ENCODE peak calls at places on chromosome 1, in nine cellular contexts. One of them, this sample, is unnamed.

GRCh38 chr1:116671835-116672234 is 4.3 kb upstream of the IGSF3 start:
- DNase-seq in stimulated activated CD8-positive, alpha-beta memory T cell treated with anti-CD3 and anti-CD28 coated beads, Interleukin-2, amount 100 ng/mL, for 48 hours: no peak
- DNase-seq in left cardiac atrium: no peak
- DNase-seq in nucleus accumbens: no peak
- DNase-seq in T-cell: no peak
- DNase-seq in cardiac fibroblast: no peak
- DNase-seq in activated naive CD4-positive, alpha-beta T cell: no peak
- DNase-seq in NCI-H748 treated with DMSO at 0.1 percent for 48 hours: no peak
- DNase-seq in Daoy: no peak
- DNase-seq in this sample: no peak

GRCh38 chr1:24735619-24736375 is 9.4 kb upstream of the CLIC4 start:
- DNase-seq in left cardiac atrium: peak; percentile 47
- DNase-seq in Daoy: peak; percentile 65
- DNase-seq in activated naive CD4-positive, alpha-beta T cell: no peak
- DNase-seq in T-cell: no peak
- DNase-seq in cardiac fibroblast: peak; percentile 88
- DNase-seq in stimulated activated CD8-positive, alpha-beta memory T cell treated with anti-CD3 and anti-CD28 coated beads, Interleukin-2, amount 100 ng/mL, for 48 hours: no peak
- DNase-seq in NCI-H748 treated with DMSO at 0.1 percent for 48 hours: no peak
- DNase-seq in nucleus accumbens: no peak
- DNase-seq in this sample: no peak

GRCh38 chr1:50633465-50633864 is 210.2 kb upstream of the DMRTA2 start:
- DNase-seq in nucleus accumbens: no peak
- DNase-seq in activated naive CD4-positive, alpha-beta T cell: no peak
- DNase-seq in T-cell: no peak
- DNase-seq in left cardiac atrium: no peak
- DNase-seq in stimulated activated CD8-positive, alpha-beta memory T cell treated with anti-CD3 and anti-CD28 coated beads, Interleukin-2, amount 100 ng/mL, for 48 hours: no peak
- DNase-seq in cardiac fibroblast: no peak
- DNase-seq in NCI-H748 treated with DMSO at 0.1 percent for 48 hours: peak; percentile 97
- DNase-seq in Daoy: no peak
- DNase-seq in this sample: no peak

GRCh38 chr1:62321438-62321837 is 2.2 kb upstream of the KANK4 start:
- DNase-seq in T-cell: no peak
- DNase-seq in stimulated activated CD8-positive, alpha-beta memory T cell treated with anti-CD3 and anti-CD28 coated beads, Interleukin-2, amount 100 ng/mL, for 48 hours: no peak
- DNase-seq in cardiac fibroblast: peak; percentile 16
- DNase-seq in left cardiac atrium: no peak
- DNase-seq in NCI-H748 treated with DMSO at 0.1 percent for 48 hours: no peak
- DNase-seq in nucleus accumbens: no peak
- DNase-seq in activated naive CD4-positive, alpha-beta T cell: no peak
- DNase-seq in Daoy: peak; percentile 86
- DNase-seq in this sample: no peak

GRCh38 chr1:38034871-38035270 is 11.7 kb downstream of the POU3F1 start:
- DNase-seq in T-cell: no peak
- DNase-seq in left cardiac atrium: no peak
- DNase-seq in stimulated activated CD8-positive, alpha-beta memory T cell treated with anti-CD3 and anti-CD28 coated beads, Interleukin-2, amount 100 ng/mL, for 48 hours: no peak
- DNase-seq in activated naive CD4-positive, alpha-beta T cell: no peak
- DNase-seq in nucleus accumbens: no peak
- DNase-seq in NCI-H748 treated with DMSO at 0.1 percent for 48 hours: no peak
- DNase-seq in cardiac fibroblast: no peak
- DNase-seq in Daoy: no peak
- DNase-seq in this sample: no peak

GRCh38 chr1:2415801-2416208 is 3.4 kb upstream of the PEX10 start:
- DNase-seq in activated naive CD4-positive, alpha-beta T cell: peak; percentile 43
- DNase-seq in left cardiac atrium: no peak
- DNase-seq in T-cell: peak; percentile 32
- DNase-seq in cardiac fibroblast: no peak
- DNase-seq in NCI-H748 treated with DMSO at 0.1 percent for 48 hours: no peak
- DNase-seq in nucleus accumbens: no peak
- DNase-seq in stimulated activated CD8-positive, alpha-beta memory T cell treated with anti-CD3 and anti-CD28 coated beads, Interleukin-2, amount 100 ng/mL, for 48 hours: no peak
- DNase-seq in Daoy: no peak
- DNase-seq in this sample: no peak

GRCh38 chr1:188350104-188350503 is 1521.4 kb downstream of the PLA2G4A start:
- DNase-seq in cardiac fibroblast: no peak
- DNase-seq in T-cell: no peak
- DNase-seq in nucleus accumbens: no peak
- DNase-seq in stimulated activated CD8-positive, alpha-beta memory T cell treated with anti-CD3 and anti-CD28 coated beads, Interleukin-2, amount 100 ng/mL, for 48 hours: no peak
- DNase-seq in NCI-H748 treated with DMSO at 0.1 percent for 48 hours: no peak
- DNase-seq in Daoy: no peak
- DNase-seq in left cardiac atrium: no peak
- DNase-seq in activated naive CD4-positive, alpha-beta T cell: no peak
- DNase-seq in this sample: no peak

GRCh38 chr1:182217071-182217470 is 155.6 kb upstream of the ZNF648 start:
- DNase-seq in T-cell: no peak
- DNase-seq in Daoy: no peak
- DNase-seq in activated naive CD4-positive, alpha-beta T cell: no peak
- DNase-seq in left cardiac atrium: no peak
- DNase-seq in NCI-H748 treated with DMSO at 0.1 percent for 48 hours: no peak
- DNase-seq in cardiac fibroblast: no peak
- DNase-seq in nucleus accumbens: no peak
- DNase-seq in stimulated activated CD8-positive, alpha-beta memory T cell treated with anti-CD3 and anti-CD28 coated beads, Interleukin-2, amount 100 ng/mL, for 48 hours: no peak
- DNase-seq in this sample: no peak

This sample was measured in GM12892.